ENCODE peak calls at places on chromosome 19, in eight cellular contexts. O is ovary, J is HepG2, B is A549, S is sigmoid colon, I is tibial nerve, W is transverse colon, L is K562. Y is an unnamed sample. For H3K4me1, the result is how much of the 10 kb centered on the place peaks cover.

GRCh38 chr19:37963190-37963947 is 56.4 kb downstream of the SIPA1L3 start:
- DNase-seq in O (no peak), J (peak), B (no peak), S (no peak), I (no peak), W (no peak), L (no peak), Y (no peak)

GRCh38 chr19:35342430-35342829 is 5.3 kb upstream of the FFAR1 start:
- DNase-seq in O (no peak), J (no peak), B (no peak), S (peak), I (no peak), W (no peak), L (no peak), Y (no peak)

GRCh38 chr19:55672418-55672817 is 2.6 kb upstream of the EPN1 start:
- DNase-seq in O (no peak), J (no peak), B (no peak), S (no peak), I (no peak), W (no peak), L (peak), Y (no peak)

GRCh38 chr19:33689138-33689746 is 67.5 kb downstream of the CHST8 start:
- DNase-seq in O (peak), J (no peak), B (no peak), S (no peak), I (no peak), W (no peak), L (no peak), Y (no peak)

GRCh38 chr19:51026554-51026831 is at the start of gene KLK11:
- DNase-seq in O (peak), J (no peak), B (no peak), S (no peak), I (no peak), W (no peak), L (no peak), Y (no peak)

GRCh38 chr19:53553159-53553558 is 15.2 kb downstream of the ZNF331 start:
- DNase-seq in O (no peak), J (no peak), B (no peak), S (no peak), I (no peak), W (no peak), L (no peak), Y (no peak)

GRCh38 chr19:12090807-12091206 is 26.3 kb downstream of the ZNF844 start:
- DNase-seq in O (peak), J (peak), B (no peak), S (peak), I (no peak), W (peak), L (peak), Y (peak)

GRCh38 chr19:41352609-41353465 is 885 bp downstream of the TGFB1 start:
- DNase-seq in O (peak), J (peak), B (peak), S (peak), I (peak), W (peak), L (peak), Y (peak)

GRCh38 chr19:35295453-35295791 is 3.5 kb downstream of the MAG start:
- DNase-seq in O (no peak), J (no peak), B (no peak), S (no peak), I (no peak), W (no peak), L (no peak), Y (no peak)

GRCh38 chr19:41595258-41595889 is 19.4 kb downstream of the CEACAM21 start:
- DNase-seq in O (no peak), J (peak), B (peak), S (no peak), I (no peak), W (peak), L (peak), Y (no peak)

GRCh38 chr19:43814663-43815352 is 12.3 kb upstream of the ZNF283 start:
- DNase-seq in O (no peak), J (no peak), B (no peak), S (no peak), I (no peak), W (no peak), L (no peak), Y (no peak)

GRCh38 chr19:16594131-16594586 is 21.9 kb upstream of the SLC35E1 start:
- DNase-seq in O (no peak), J (no peak), B (no peak), S (no peak), I (no peak), W (peak), L (no peak), Y (no peak)

GRCh38 chr19:3656073-3656746 is 29.6 kb upstream of the CACTIN start:
- DNase-seq in O (no peak), J (no peak), B (no peak), S (no peak), I (no peak), W (no peak), L (no peak), Y (no peak)

GRCh38 chr19:5459360-5459759 is 4.1 kb downstream of the ZNRF4 start:
- DNase-seq in O (no peak), J (no peak), B (no peak), S (no peak), I (no peak), W (no peak), L (no peak), Y (no peak)

GRCh38 chr19:44698492-44699201 is at the start of gene CEACAM16:
- DNase-seq in O (no peak), J (no peak), B (no peak), S (no peak), I (no peak), W (peak), L (no peak), Y (no peak)

GRCh38 chr19:33690461-33691427 is 69.0 kb downstream of the CHST8 start:
- DNase-seq in O (no peak), J (no peak), B (no peak), S (no peak), I (no peak), W (no peak), L (no peak), Y (no peak)

GRCh38 chr19:2302319-2303208 is 5.4 kb downstream of the LINGO3 start:
- DNase-seq in O (no peak), J (no peak), B (no peak), S (peak), I (no peak), W (peak), L (peak), Y (no peak)

GRCh38 chr19:5578094-5578846 is 10.5 kb upstream of the TINCR start:
- DNase-seq in O (peak), J (peak), B (peak), S (peak), I (no peak), W (peak), L (peak), Y (no peak)

GRCh38 chr19:46392252-46392801 is 21.0 kb downstream of the CCDC8 start:
- DNase-seq in O (peak), J (no peak), B (no peak), S (peak), I (no peak), W (no peak), L (no peak), Y (no peak)

GRCh38 chr19:44626067-44626624 is 12.8 kb downstream of the IGSF23 start:
- DNase-seq in O (no peak), J (peak), B (peak), S (no peak), I (no peak), W (no peak), L (no peak), Y (no peak)

GRCh38 chr19:38735257-38735686 is 9.0 kb downstream of the CAPN12 start:
- DNase-seq in O (peak), J (no peak), B (peak), S (peak), I (no peak), W (peak), L (peak), Y (no peak)

GRCh38 chr19:38656171-38656981 is 8.9 kb downstream of the ACTN4 start:
- DNase-seq in O (no peak), J (peak), B (peak), S (no peak), I (no peak), W (no peak), L (no peak), Y (no peak)

GRCh38 chr19:40542197-40542859 is 34.3 kb upstream of the SHKBP1 start:
- DNase-seq in O (peak), J (no peak), B (no peak), S (peak), I (no peak), W (peak), L (no peak), Y (peak)

GRCh38 chr19:58559275-58560006 is 1.0 kb upstream of the UBE2M start:
- DNase-seq in O (peak), J (peak), B (peak), S (peak), I (peak), W (peak), L (peak), Y (peak)

GRCh38 chr19:16594681-16595091 is 22.5 kb upstream of the SLC35E1 start:
- DNase-seq in O (no peak), J (no peak), B (no peak), S (no peak), I (no peak), W (no peak), L (no peak), Y (no peak)

GRCh38 chr19:1057185-1057857 is 9.6 kb upstream of the ARHGAP45 start:
- DNase-seq in O (no peak), J (no peak), B (peak), S (no peak), I (no peak), W (no peak), L (no peak), Y (no peak)

GRCh38 chr19:17488593-17489391 is 18.5 kb downstream of the SLC27A1 start:
- DNase-seq in O (peak), J (peak), B (peak), S (no peak), I (no peak), W (peak), L (peak), Y (no peak)

GRCh38 chr19:1882089-1882785 is 3.1 kb downstream of the ABHD17A start:
- DNase-seq in O (no peak), J (no peak), B (no peak), S (no peak), I (no peak), W (peak), L (no peak), Y (no peak)

GRCh38 chr19:44988896-44989563 is 12.2 kb upstream of the RELB start:
- DNase-seq in O (peak), J (peak), B (peak), S (peak), I (peak), W (peak), L (peak), Y (no peak)

GRCh38 chr19:39692166-39692565 is 12.1 kb upstream of the LGALS14 start:
- DNase-seq in O (no peak), J (no peak), B (no peak), S (no peak), I (no peak), W (no peak), L (no peak), Y (peak)

GRCh38 chr19:46355991-46356669 is 9.2 kb downstream of the PPP5C start:
- DNase-seq in O (no peak), J (no peak), B (no peak), S (peak), I (no peak), W (no peak), L (no peak), Y (no peak)

GRCh38 chr19:46482645-46483044 is 11.3 kb upstream of the PNMA8A start:
- DNase-seq in O (no peak), J (no peak), B (no peak), S (no peak), I (no peak), W (no peak), L (no peak), Y (no peak)

GRCh38 chr19:52172347-52172746 is 926 bp upstream of the ZNF836 start:
- DNase-seq in O (no peak), J (no peak), B (no peak), S (no peak), I (no peak), W (no peak), L (no peak), Y (no peak)

GRCh38 chr19:52176574-52176973 is 5.2 kb upstream of the ZNF836 start:
- DNase-seq in O (no peak), J (no peak), B (no peak), S (no peak), I (no peak), W (no peak), L (no peak), Y (no peak)

GRCh38 chr19:52170304-52170703 is 1.1 kb downstream of the ZNF836 start:
- DNase-seq in O (no peak), J (no peak), B (no peak), S (no peak), I (no peak), W (no peak), L (no peak), Y (no peak)

GRCh38 chr19:52171321-52172169 is at the start of gene ZNF836:
- DNase-seq in O (peak), J (peak), B (peak), S (peak), I (peak), W (peak), L (peak), Y (peak)

GRCh38 chr19:52170863-52171320 is 529 bp downstream of the ZNF836 start:
- DNase-seq in O (peak), J (no peak), B (no peak), S (peak), I (no peak), W (peak), L (no peak), Y (no peak)
- H3K4me3 ChIP-seq in O (peak), J (peak), B (peak), S (peak), I (peak), W (peak), L (peak), Y (peak)

GRCh38 chr19:29010276-29010675 is 202.7 kb downstream of the UQCRFS1 start:
- DNase-seq in O (no peak), J (no peak), B (no peak), S (no peak), I (no peak), W (no peak), L (no peak), Y (no peak)
- TF ChIP-seq EP300 in O (no peak), J (no peak), B (no peak), S (no peak), I (no peak), W (no peak), L (no peak), Y (no peak)

GRCh38 chr19:27654266-27654990 is 1558.5 kb downstream of the UQCRFS1 start:
- DNase-seq in O (no peak), J (no peak), B (no peak), S (no peak), I (no peak), W (no peak), L (no peak), Y (peak)

GRCh38 chr19:27652796-27653195 is 1560.2 kb downstream of the UQCRFS1 start:
- DNase-seq in O (no peak), J (no peak), B (no peak), S (no peak), I (no peak), W (no peak), L (no peak), Y (no peak)

GRCh38 chr19:27657271-27658051 is 1555.5 kb downstream of the UQCRFS1 start:
- DNase-seq in O (no peak), J (no peak), B (no peak), S (peak), I (no peak), W (no peak), L (no peak), Y (peak)

GRCh38 chr19:27647423-27647822 is 1565.5 kb downstream of the UQCRFS1 start:
- DNase-seq in O (no peak), J (no peak), B (no peak), S (peak), I (no peak), W (no peak), L (no peak), Y (no peak)

GRCh38 chr19:27652281-27652680 is 1560.7 kb downstream of the UQCRFS1 start:
- DNase-seq in O (no peak), J (no peak), B (no peak), S (peak), I (no peak), W (no peak), L (no peak), Y (no peak)
- H3K4me1 ChIP-seq in O (under half), J (under half), B (under half), S (under half), I (under half), W (under half), L (under half), Y (under half)

DNA sequence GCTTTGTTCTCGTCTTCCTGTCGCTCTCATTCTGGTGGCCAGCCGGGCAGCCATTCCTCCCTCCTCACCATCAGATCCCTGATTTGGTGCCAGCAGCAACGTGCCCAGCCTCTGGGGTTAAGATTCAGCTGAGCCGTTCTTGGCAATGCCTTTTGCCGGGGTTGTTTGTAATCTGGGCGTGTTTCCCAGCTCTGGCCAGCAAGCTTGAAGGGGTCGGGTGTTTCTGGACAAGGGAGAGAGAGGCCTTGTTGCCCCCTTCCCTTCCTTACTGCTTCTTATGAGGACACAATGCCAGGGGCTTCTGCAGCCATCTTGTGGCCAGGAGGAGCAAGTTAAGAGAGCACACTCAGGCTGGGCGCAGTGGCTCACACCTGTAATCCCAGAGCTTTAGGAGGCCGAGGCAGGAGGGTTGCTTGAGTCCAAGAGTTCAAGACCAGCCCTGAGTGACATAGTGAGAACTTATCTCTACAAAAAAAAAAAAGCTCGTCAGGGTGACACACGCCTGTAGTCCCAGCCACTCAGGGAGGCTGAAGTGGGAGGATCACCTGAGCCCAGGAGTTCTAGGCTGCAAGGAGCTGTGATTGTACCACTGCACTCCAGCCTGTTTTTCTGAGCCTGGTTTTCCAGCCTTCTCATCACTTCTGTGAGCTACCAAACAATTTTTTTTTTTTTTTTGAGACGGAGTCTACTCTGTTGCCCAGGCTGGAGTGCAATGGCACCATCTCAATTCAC is 10.7 kb upstream of the CRTC1 start:
- DNase-seq in O (no peak), J (no peak), B (peak), S (no peak), I (no peak), W (no peak), L (no peak), Y (no peak)
- H3K4me3 ChIP-seq in O (no peak), J (no peak), B (no peak), S (peak), I (no peak), W (no peak), L (no peak), Y (peak)

GRCh38 chr19:23718802-23719201 is 31.8 kb upstream of the ZNF675 start:
- DNase-seq in O (no peak), J (no peak), B (no peak), S (no peak), I (no peak), W (no peak), L (no peak), Y (no peak)
- TF ChIP-seq EP300 in O (no peak), J (no peak), B (no peak), S (no peak), I (no peak), W (no peak), L (no peak), Y (no peak)